ENCODE peak calls at places on chromosomes 7 and 10, in eight cellular contexts. B is AG09319, T is heart right ventricle, P is type B pancreatic cell, G is lower lobe of right lung, O is MCF 10A, R is GM06990, W is nephron progenitor cell. L is an unnamed sample.

GRCh38 chr10:127926455-127926854 is 19.6 kb downstream of the PTPRE start:
- DNase-seq in O (no peak), B (no peak), W (no peak), G (peak; percentile 60), T (no peak), P (no peak), R (no peak), L (no peak)

GRCh38 chr7:119999743-120000475 is 273.1 kb upstream of the KCND2 start:
- DNase-seq in P (no peak), G (no peak), W (no peak), O (no peak), B (no peak), R (no peak), T (no peak), L (no peak)

GRCh38 chr10:102649770-102650654 is 5.7 kb downstream of the TRIM8 start:
- DNase-seq in P (no peak), W (peak; percentile 22), R (no peak), B (no peak), G (no peak), O (no peak), T (no peak), L (no peak)

GRCh38 chr10:33136781-33137180 is 178.8 kb upstream of the ITGB1 start:
- DNase-seq in G (no peak), O (peak; percentile 69), W (no peak), T (no peak), R (no peak), B (no peak), P (no peak), L (no peak)

GRCh38 chr10:96124230-96125141 is 5.6 kb upstream of the ZNF518A start:
- DNase-seq in O (peak; percentile 78), B (no peak), R (peak; percentile 16), G (peak; percentile 64), T (no peak), P (no peak), W (peak; percentile 40), L (peak; percentile 59)

GRCh38 chr7:24024689-24025088 is 259.3 kb upstream of the NPY start:
- DNase-seq in W (peak; percentile 7), P (no peak), T (no peak), O (no peak), B (no peak), R (peak; percentile 3), G (no peak), L (no peak)

GRCh38 chr10:27794157-27794556 is 48.5 kb upstream of the MKX start:
- DNase-seq in G (no peak), R (no peak), B (no peak), P (no peak), W (peak; percentile 5), T (no peak), O (peak; percentile 8), L (no peak)

GRCh38 chr10:131231965-131232541 is 79.5 kb downstream of the TCERG1L start:
- DNase-seq in R (no peak), T (no peak), B (no peak), P (no peak), W (no peak), G (peak; percentile 33), O (no peak), L (no peak)

GRCh38 chr10:26480909-26481703 is 43.0 kb downstream of the APBB1IP start:
- DNase-seq in O (no peak), W (no peak), P (no peak), T (no peak), B (no peak), G (no peak), R (no peak), L (no peak)

GRCh38 chr7:92612501-92612900 is 22.3 kb upstream of the FAM133B start:
- DNase-seq in T (no peak), P (no peak), B (no peak), O (no peak), G (no peak), W (no peak), R (no peak), L (no peak)

GRCh38 chr7:142516038-142516501 is 233.2 kb upstream of the PRSS1 start:
- DNase-seq in O (peak; percentile 81), R (no peak), W (peak; percentile 30), P (no peak), B (peak; percentile 50), G (no peak), T (no peak), L (peak; percentile 38)

GRCh38 chr10:64271983-64272382 is 750.8 kb downstream of the REEP3 start:
- DNase-seq in P (no peak), T (no peak), B (no peak), O (no peak), R (no peak), W (no peak), G (no peak), L (no peak)

GRCh38 chr10:133124357-133125211 is 35.4 kb upstream of the KNDC1 start:
- DNase-seq in B (no peak), W (peak; percentile 82), O (no peak), G (peak; percentile 56), R (peak; percentile 9), T (peak; percentile 50), P (no peak), L (peak; percentile 71)

GRCh38 chr10:3779146-3779707 is 5.8 kb downstream of the KLF6 start:
- DNase-seq in O (peak; percentile 21), G (no peak), R (no peak), B (no peak), T (no peak), P (no peak), W (no peak), L (no peak)

GRCh38 chr10:33793793-33794192 is 459.3 kb upstream of the NRP1 start:
- DNase-seq in W (no peak), G (no peak), O (no peak), R (no peak), B (no peak), P (no peak), T (no peak), L (no peak)

DNA sequence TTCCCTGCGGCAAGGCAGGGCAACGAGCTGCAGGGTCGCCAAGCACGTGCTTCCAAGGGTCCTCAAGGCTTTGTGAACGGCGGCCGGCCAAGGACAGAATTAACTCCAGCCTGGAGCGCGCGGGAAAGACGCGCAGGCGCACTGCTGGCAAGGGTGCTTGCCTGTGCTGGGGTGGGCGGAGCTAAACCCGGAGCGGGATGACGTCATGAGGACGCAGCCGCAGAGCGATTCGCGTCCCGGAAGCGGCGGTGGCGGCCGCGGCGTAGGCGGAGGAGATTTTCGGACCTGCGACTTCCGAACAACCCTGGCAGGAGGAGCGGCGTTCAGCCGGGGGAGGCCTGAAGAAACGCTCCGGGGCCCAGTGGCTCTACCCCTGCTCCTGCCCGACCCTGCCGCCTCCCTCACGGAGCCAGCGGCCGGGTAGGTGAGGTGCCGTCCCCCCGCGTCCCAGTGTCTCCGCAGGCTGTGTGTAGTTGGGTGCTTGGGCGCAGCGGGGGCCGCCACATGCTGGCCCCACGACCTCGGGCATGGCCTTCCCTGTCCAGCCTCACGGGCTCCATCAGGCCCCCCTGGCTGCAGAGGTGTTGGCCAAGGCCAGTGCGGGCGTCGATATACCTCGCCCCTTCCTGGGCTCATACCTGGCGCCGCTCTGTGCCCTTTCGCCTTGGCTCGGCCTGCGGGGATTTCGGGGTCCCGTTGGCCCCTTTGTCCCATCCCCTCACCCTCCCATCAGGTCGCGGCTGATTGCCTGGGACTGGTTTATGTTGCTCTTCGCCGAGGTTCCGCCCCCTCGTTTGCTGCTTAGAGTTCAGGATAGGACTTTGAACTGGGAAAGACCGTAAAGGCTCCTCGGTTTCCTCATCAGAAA is at the start of gene ZFYVE27:
- DNase-seq in W (peak; percentile 98), B (peak; percentile 80), R (peak; percentile 98), G (peak; percentile 98), O (peak; percentile 93), T (peak; percentile 98), P (peak; percentile 98), L (peak; percentile 98)
- TF ChIP-seq CTCF in W (no peak), B (no peak), R (no peak), G (no peak), O (no peak), T (no peak), P (no peak), L (no peak)

DNA sequence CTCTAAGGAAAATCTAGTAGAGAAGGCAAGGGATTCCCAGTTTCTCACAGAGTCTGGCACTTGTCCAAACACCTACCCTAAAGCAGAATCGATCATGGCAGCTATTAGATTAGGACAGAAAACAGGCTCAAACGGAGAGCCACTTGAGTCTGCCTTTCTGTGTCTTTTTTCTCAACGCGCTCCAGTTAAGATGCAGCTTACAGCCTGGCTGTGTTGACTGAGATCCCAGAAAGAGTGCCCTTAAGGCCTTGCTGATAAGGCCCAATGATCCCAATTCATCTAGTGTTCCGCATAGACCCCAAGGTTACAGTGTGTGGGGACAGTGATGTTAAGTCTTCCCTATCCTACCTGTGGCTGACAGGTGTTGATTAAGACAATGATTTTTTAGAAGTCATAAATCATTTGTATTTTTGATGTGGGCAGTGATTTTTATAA is 974 bp downstream of the TMEM106B start:
- DNase-seq in B (no peak), O (peak; percentile 41), T (no peak), W (peak; percentile 4), R (no peak), P (no peak), G (no peak), L (no peak)
- TF ChIP-seq CTCF in B (no peak), O (no peak), T (no peak), W (no peak), R (no peak), P (no peak), G (no peak), L (no peak)

GRCh38 chr7:158010956-158011698 is 576.5 kb downstream of the PTPRN2 start:
- DNase-seq in W (no peak), T (no peak), G (no peak), P (no peak), B (no peak), R (no peak), O (no peak), L (no peak)
- TF ChIP-seq CTCF in W (no peak), T (no peak), G (no peak), P (peak; percentile 47), B (no peak), R (no peak), O (no peak), L (no peak)

GRCh38 chr7:4742051-4742573 is 33.3 kb upstream of the AP5Z1 start:
- DNase-seq in O (no peak), W (no peak), P (no peak), T (no peak), G (no peak), R (no peak), B (no peak), L (no peak)

GRCh38 chr7:4738711-4739527 is 36.5 kb upstream of the AP5Z1 start:
- DNase-seq in G (no peak), P (no peak), T (no peak), W (peak; percentile 25), O (peak; percentile 84), B (peak; percentile 27), R (no peak), L (no peak)

GRCh38 chr7:4737300-4737699 is 38.1 kb upstream of the AP5Z1 start:
- DNase-seq in B (no peak), T (no peak), G (no peak), W (no peak), P (no peak), R (no peak), O (no peak), L (no peak)

GRCh38 chr7:4740796-4741195 is 34.6 kb upstream of the AP5Z1 start:
- DNase-seq in W (no peak), O (no peak), T (no peak), R (no peak), B (no peak), G (no peak), P (no peak), L (no peak)

DNA sequence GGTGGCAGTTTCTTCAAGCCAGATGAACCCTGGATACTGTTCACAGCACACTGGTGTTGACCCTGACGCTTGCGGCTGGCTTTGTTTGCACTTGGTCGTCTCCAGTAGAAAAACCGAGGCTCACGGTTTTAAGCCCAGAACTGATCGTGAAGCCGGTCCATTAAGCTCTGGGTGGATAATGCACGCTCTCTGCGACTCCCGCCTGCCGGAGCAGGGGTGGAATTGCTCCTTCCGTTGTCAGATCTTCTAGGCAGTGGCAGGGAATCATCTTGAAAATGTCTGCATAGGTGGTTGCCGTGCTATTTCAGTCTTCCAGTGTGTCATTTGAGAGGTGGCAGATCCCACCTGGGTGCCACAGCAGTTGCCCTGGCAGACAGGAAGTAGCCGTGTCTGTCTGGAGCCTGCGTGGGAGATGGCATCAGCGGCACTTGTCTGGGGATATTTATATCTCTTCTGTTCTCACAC is 35.9 kb upstream of the AP5Z1 start:
- DNase-seq in T (peak; percentile 54), R (no peak), W (no peak), O (no peak), G (no peak), B (no peak), P (no peak), L (no peak)
- TF ChIP-seq CTCF in T (peak; percentile 55), R (no peak), W (no peak), O (no peak), G (peak; percentile 69), B (no peak), P (peak; percentile 57), L (no peak)